ENCODE peak calls at places on chromosomes 13 and 19, in seven cellular contexts. One of them, this sample, is unnamed.

GRCh38 chr19:49151339-49152217 is 3.6 kb downstream of the HRC start:
- DNase-seq in spleen: no peak
- DNase-seq in HFF-Myc: no peak
- DNase-seq in neural progenitor cell: peak
- DNase-seq in AG04450: no peak
- DNase-seq in skeletal muscle cell: no peak
- DNase-seq in lung: peak
- DNase-seq in this sample: no peak

GRCh38 chr19:47107201-47107952 is 6.2 kb downstream of the ZC3H4 start:
- DNase-seq in AG04450: no peak
- DNase-seq in lung: no peak
- DNase-seq in HFF-Myc: no peak
- DNase-seq in skeletal muscle cell: no peak
- DNase-seq in spleen: peak
- DNase-seq in neural progenitor cell: no peak
- DNase-seq in this sample: no peak

GRCh38 chr13:98313023-98313937 is 136.2 kb upstream of the RNF113B start:
- DNase-seq in AG04450: no peak
- DNase-seq in spleen: no peak
- DNase-seq in neural progenitor cell: no peak
- DNase-seq in lung: no peak
- DNase-seq in HFF-Myc: no peak
- DNase-seq in skeletal muscle cell: no peak
- DNase-seq in this sample: no peak

GRCh38 chr19:48965033-48965805 is at the start of gene FTL:
- DNase-seq in AG04450: peak
- DNase-seq in spleen: peak
- DNase-seq in lung: peak
- DNase-seq in neural progenitor cell: peak
- DNase-seq in skeletal muscle cell: peak
- DNase-seq in HFF-Myc: no peak
- DNase-seq in this sample: peak

GRCh38 chr13:32001392-32001768 is 30.2 kb upstream of the FRY start:
- DNase-seq in HFF-Myc: peak
- DNase-seq in AG04450: no peak
- DNase-seq in lung: no peak
- DNase-seq in skeletal muscle cell: no peak
- DNase-seq in neural progenitor cell: peak
- DNase-seq in spleen: no peak
- DNase-seq in this sample: peak

GRCh38 chr19:32138416-32138815 is 207.0 kb upstream of the ZNF507 start:
- DNase-seq in skeletal muscle cell: no peak
- DNase-seq in spleen: no peak
- DNase-seq in lung: no peak
- DNase-seq in HFF-Myc: no peak
- DNase-seq in neural progenitor cell: no peak
- DNase-seq in AG04450: no peak
- DNase-seq in this sample: no peak

GRCh38 chr13:71754407-71754974 is 112.5 kb downstream of the DACH1 start:
- DNase-seq in lung: no peak
- DNase-seq in skeletal muscle cell: peak
- DNase-seq in AG04450: no peak
- DNase-seq in neural progenitor cell: no peak
- DNase-seq in spleen: no peak
- DNase-seq in HFF-Myc: no peak
- DNase-seq in this sample: no peak

GRCh38 chr19:30512748-30513389 is 140.7 kb downstream of the ZNF536 start:
- DNase-seq in lung: no peak
- DNase-seq in spleen: no peak
- DNase-seq in neural progenitor cell: no peak
- DNase-seq in HFF-Myc: no peak
- DNase-seq in skeletal muscle cell: peak
- DNase-seq in AG04450: no peak
- DNase-seq in this sample: no peak

GRCh38 chr13:84917252-84917878 is 881.9 kb downstream of the SLITRK6 start:
- DNase-seq in HFF-Myc: peak
- DNase-seq in lung: no peak
- DNase-seq in neural progenitor cell: no peak
- DNase-seq in skeletal muscle cell: no peak
- DNase-seq in AG04450: no peak
- DNase-seq in spleen: no peak
- DNase-seq in this sample: peak

GRCh38 chr13:26819067-26819466 is 58.5 kb upstream of the GPR12 start:
- DNase-seq in HFF-Myc: no peak
- DNase-seq in skeletal muscle cell: no peak
- DNase-seq in neural progenitor cell: no peak
- DNase-seq in AG04450: no peak
- DNase-seq in spleen: no peak
- DNase-seq in lung: no peak
- DNase-seq in this sample: no peak

GRCh38 chr19:33763661-33764343 is 32.9 kb upstream of the KCTD15 start:
- DNase-seq in neural progenitor cell: no peak
- DNase-seq in skeletal muscle cell: no peak
- DNase-seq in HFF-Myc: no peak
- DNase-seq in AG04450: no peak
- DNase-seq in lung: no peak
- DNase-seq in spleen: peak
- DNase-seq in this sample: no peak

GRCh38 chr19:45766293-45766918 is 2.6 kb downstream of the SIX5 start:
- DNase-seq in HFF-Myc: no peak
- DNase-seq in lung: no peak
- DNase-seq in AG04450: no peak
- DNase-seq in neural progenitor cell: no peak
- DNase-seq in skeletal muscle cell: no peak
- DNase-seq in spleen: no peak
- DNase-seq in this sample: no peak

GRCh38 chr19:33349319-33350289 is 23.9 kb upstream of the CEBPG start:
- DNase-seq in neural progenitor cell: no peak
- DNase-seq in AG04450: no peak
- DNase-seq in HFF-Myc: no peak
- DNase-seq in skeletal muscle cell: no peak
- DNase-seq in lung: no peak
- DNase-seq in spleen: no peak
- DNase-seq in this sample: no peak

GRCh38 chr19:584240-585001 is 5.3 kb upstream of the HCN2 start:
- DNase-seq in neural progenitor cell: peak
- DNase-seq in skeletal muscle cell: no peak
- DNase-seq in AG04450: no peak
- DNase-seq in HFF-Myc: no peak
- DNase-seq in lung: no peak
- DNase-seq in spleen: peak
- DNase-seq in this sample: no peak

GRCh38 chr19:7820588-7820987 is 9.4 kb upstream of the EVI5L start:
- DNase-seq in neural progenitor cell: no peak
- DNase-seq in AG04450: no peak
- DNase-seq in spleen: peak
- DNase-seq in lung: no peak
- DNase-seq in HFF-Myc: no peak
- DNase-seq in skeletal muscle cell: no peak
- DNase-seq in this sample: peak

GRCh38 chr13:77353980-77354379 is 27.1 kb upstream of the MYCBP2 start:
- DNase-seq in skeletal muscle cell: no peak
- DNase-seq in neural progenitor cell: no peak
- DNase-seq in AG04450: no peak
- DNase-seq in spleen: no peak
- DNase-seq in lung: no peak
- DNase-seq in HFF-Myc: no peak
- DNase-seq in this sample: no peak

GRCh38 chr13:110390572-110390971 is 83.5 kb downstream of the COL4A2 start:
- DNase-seq in skeletal muscle cell: peak
- DNase-seq in lung: no peak
- DNase-seq in neural progenitor cell: no peak
- DNase-seq in HFF-Myc: peak
- DNase-seq in spleen: no peak
- DNase-seq in AG04450: no peak
- DNase-seq in this sample: no peak

GRCh38 chr19:34430738-34431625 is 2.8 kb downstream of the UBA2 start:
- DNase-seq in spleen: no peak
- DNase-seq in skeletal muscle cell: peak
- DNase-seq in neural progenitor cell: peak
- DNase-seq in AG04450: no peak
- DNase-seq in lung: no peak
- DNase-seq in HFF-Myc: peak
- DNase-seq in this sample: peak

GRCh38 chr13:90686438-90686837 is 661.0 kb upstream of the MIR17HG start:
- DNase-seq in AG04450: peak
- DNase-seq in spleen: no peak
- DNase-seq in lung: no peak
- DNase-seq in neural progenitor cell: no peak
- DNase-seq in skeletal muscle cell: peak
- DNase-seq in HFF-Myc: no peak
- DNase-seq in this sample: no peak
- H3K4me3 ChIP-seq in AG04450: no peak
- H3K4me3 ChIP-seq in spleen: no peak
- H3K4me3 ChIP-seq in lung: no peak
- H3K4me3 ChIP-seq in neural progenitor cell: no peak
- H3K4me3 ChIP-seq in skeletal muscle cell: no peak
- H3K4me3 ChIP-seq in HFF-Myc: no peak
- H3K4me3 ChIP-seq in this sample: no peak

DNA sequence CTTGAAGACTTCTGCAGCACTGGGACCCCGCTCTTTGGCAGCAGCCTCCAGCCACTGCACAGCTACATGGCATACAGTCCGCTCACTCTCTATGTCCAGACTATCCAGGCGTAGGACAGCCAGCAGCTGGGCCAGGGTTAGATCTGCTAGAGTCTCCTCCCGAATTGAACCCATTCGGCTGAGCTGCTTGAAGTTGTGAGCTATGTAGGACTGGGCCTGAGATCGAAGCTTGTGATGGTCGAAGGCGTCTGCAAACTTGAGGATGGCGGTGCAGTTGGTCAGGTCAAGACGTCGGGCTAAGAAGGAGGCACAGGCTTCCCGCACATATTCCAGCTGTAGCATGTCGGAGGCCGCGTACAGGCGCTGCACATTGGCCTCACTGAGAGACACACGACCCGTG is 900 bp downstream of the KBTBD7 start:
- DNase-seq in spleen: no peak
- DNase-seq in lung: no peak
- DNase-seq in HFF-Myc: no peak
- DNase-seq in AG04450: no peak
- DNase-seq in neural progenitor cell: no peak
- DNase-seq in skeletal muscle cell: no peak
- DNase-seq in this sample: no peak
- H3K4me3 ChIP-seq in spleen: peak
- H3K4me3 ChIP-seq in lung: no peak
- H3K4me3 ChIP-seq in HFF-Myc: peak
- H3K4me3 ChIP-seq in AG04450: no peak
- H3K4me3 ChIP-seq in neural progenitor cell: peak
- H3K4me3 ChIP-seq in skeletal muscle cell: peak
- H3K4me3 ChIP-seq in this sample: peak

DNA sequence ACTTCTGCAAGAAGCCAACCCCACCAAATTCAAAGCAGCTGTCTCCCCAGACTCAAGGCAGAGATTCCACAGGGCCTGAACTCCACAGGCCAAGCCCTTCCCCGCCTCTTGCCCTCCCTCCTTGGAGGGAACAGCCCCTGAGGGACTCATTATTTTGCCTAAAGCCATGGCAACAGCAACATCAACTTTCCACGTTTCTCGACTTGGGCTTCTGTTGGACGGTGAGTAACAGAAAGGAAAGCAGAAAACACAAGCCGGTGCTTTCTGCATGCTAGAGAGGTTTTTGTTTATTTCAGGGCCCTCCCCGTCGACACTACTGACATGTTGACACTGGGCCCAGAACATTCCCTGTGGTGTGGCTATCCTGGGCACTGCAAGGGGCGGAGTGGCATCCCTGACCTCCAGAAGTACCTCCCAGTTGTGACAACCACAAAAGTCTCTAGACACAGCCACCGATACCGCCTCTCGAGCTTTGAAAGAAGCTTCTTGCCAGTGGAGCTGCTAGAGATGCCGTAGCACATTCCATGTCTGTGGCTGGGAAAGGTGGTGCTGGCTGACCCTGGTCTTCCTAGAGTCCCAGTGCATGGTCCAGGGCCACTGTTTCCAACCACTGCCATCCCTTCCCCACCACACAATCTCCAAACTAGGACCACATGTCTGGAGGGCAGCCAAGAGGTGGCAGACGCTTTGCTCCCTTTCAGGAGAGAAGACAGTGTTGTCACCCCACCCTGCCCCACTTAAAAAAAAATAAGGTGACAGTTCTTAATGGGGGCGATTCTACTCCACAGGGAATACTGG is 12.8 kb downstream of the CAPS start:
- DNase-seq in skeletal muscle cell: peak
- DNase-seq in HFF-Myc: peak
- DNase-seq in neural progenitor cell: no peak
- DNase-seq in AG04450: no peak
- DNase-seq in lung: no peak
- DNase-seq in spleen: no peak
- DNase-seq in this sample: no peak
- H3K4me3 ChIP-seq in skeletal muscle cell: no peak
- H3K4me3 ChIP-seq in HFF-Myc: no peak
- H3K4me3 ChIP-seq in neural progenitor cell: no peak
- H3K4me3 ChIP-seq in AG04450: no peak
- H3K4me3 ChIP-seq in lung: no peak
- H3K4me3 ChIP-seq in spleen: no peak
- H3K4me3 ChIP-seq in this sample: no peak

GRCh38 chr13:94232956-94233355 is 246.5 kb downstream of the DCT start:
- DNase-seq in lung: no peak
- DNase-seq in HFF-Myc: no peak
- DNase-seq in skeletal muscle cell: no peak
- DNase-seq in neural progenitor cell: no peak
- DNase-seq in spleen: no peak
- DNase-seq in AG04450: no peak
- DNase-seq in this sample: no peak
- H3K4me3 ChIP-seq in lung: no peak
- H3K4me3 ChIP-seq in HFF-Myc: no peak
- H3K4me3 ChIP-seq in skeletal muscle cell: no peak
- H3K4me3 ChIP-seq in neural progenitor cell: no peak
- H3K4me3 ChIP-seq in spleen: no peak
- H3K4me3 ChIP-seq in AG04450: no peak
- H3K4me3 ChIP-seq in this sample: no peak